ENCODE peak calls at places on chromosomes 16 and 17, in eight cellular contexts. H is AG10803, D is choroid plexus epithelial cell, N is ovary, L is uterus, G is SK-N-SH, T is heart right ventricle, P is heart left ventricle. F is an unnamed sample.

GRCh38 chr16:89035698-89036570 is 57.7 kb upstream of the ACSF3 start:
- DNase-seq in H (no peak), D (no peak), N (no peak), L (no peak), G (no peak), T (no peak), P (peak; percentile 52), F (no peak)

GRCh38 chr17:2700031-2700490 is 11.5 kb downstream of the CLUH start:
- DNase-seq in H (no peak), D (no peak), N (peak; percentile 27), L (peak; percentile 3), G (no peak), T (no peak), P (peak; percentile 37), F (no peak)

GRCh38 chr16:87441886-87442580 is 49.9 kb downstream of the MAP1LC3B start:
- DNase-seq in H (no peak), D (peak; percentile 48), N (peak; percentile 12), L (no peak), G (no peak), T (no peak), P (no peak), F (no peak)

GRCh38 chr16:30054959-30055553 is 10.5 kb upstream of the ALDOA start:
- DNase-seq in H (no peak), D (no peak), N (no peak), L (no peak), G (peak; percentile 56), T (no peak), P (no peak), F (no peak)

GRCh38 chr17:34886831-34887230 is 74.4 kb downstream of the CCT6B start:
- DNase-seq in H (no peak), D (no peak), N (no peak), L (no peak), G (no peak), T (no peak), P (no peak), F (no peak)

GRCh38 chr16:9008335-9009260 is 44.9 kb upstream of the USP7 start:
- DNase-seq in H (peak; percentile 54), D (peak; percentile 72), N (peak; percentile 81), L (peak; percentile 43), G (peak; percentile 94), T (peak; percentile 73), P (peak; percentile 82), F (peak; percentile 77)

GRCh38 chr16:50702725-50703124 is 9.3 kb downstream of the NOD2 start:
- DNase-seq in H (no peak), D (no peak), N (no peak), L (no peak), G (no peak), T (no peak), P (no peak), F (no peak)

GRCh38 chr17:37310940-37311339 is 64.8 kb upstream of the C17orf78 start:
- DNase-seq in H (peak; percentile 78), D (no peak), N (no peak), L (no peak), G (no peak), T (no peak), P (no peak), F (no peak)

GRCh38 chr16:2450975-2451381 is 8.9 kb upstream of the TEDC2 start:
- DNase-seq in H (no peak), D (no peak), N (no peak), L (no peak), G (no peak), T (no peak), P (no peak), F (no peak)

GRCh38 chr17:82960419-82961271 is 118.8 kb upstream of the METRNL start:
- DNase-seq in H (no peak), D (no peak), N (peak; percentile 37), L (no peak), G (no peak), T (no peak), P (no peak), F (peak; percentile 66)

GRCh38 chr17:55641559-55642160 is 81.0 kb downstream of the TMEM100 start:
- DNase-seq in H (peak; percentile 59), D (peak; percentile 86), N (peak; percentile 87), L (peak; percentile 85), G (peak; percentile 49), T (peak; percentile 75), P (peak; percentile 61), F (peak; percentile 79)

GRCh38 chr17:57948169-57948554 is 7.0 kb downstream of the CUEDC1 start:
- DNase-seq in H (peak; percentile 16), D (no peak), N (no peak), L (peak; percentile 58), G (no peak), T (no peak), P (no peak), F (no peak)

GRCh38 chr17:57948555-57949420 is 6.4 kb downstream of the CUEDC1 start:
- DNase-seq in H (peak; percentile 99), D (peak; percentile 92), N (no peak), L (peak; percentile 57), G (no peak), T (no peak), P (no peak), F (no peak)

GRCh38 chr17:57945999-57946797 is 9.0 kb downstream of the CUEDC1 start:
- DNase-seq in H (peak; percentile 91), D (no peak), N (no peak), L (no peak), G (no peak), T (no peak), P (no peak), F (no peak)

GRCh38 chr17:57947369-57947768 is 7.8 kb downstream of the CUEDC1 start:
- DNase-seq in H (no peak), D (no peak), N (no peak), L (no peak), G (no peak), T (no peak), P (no peak), F (no peak)

GRCh38 chr17:57946798-57947358 is 8.3 kb downstream of the CUEDC1 start:
- DNase-seq in H (peak; percentile 63), D (peak; percentile 87), N (peak; percentile 54), L (peak; percentile 63), G (no peak), T (peak; percentile 57), P (no peak), F (no peak)
- H3K4me3 ChIP-seq in H (peak overlapping the region; percentile 64), D (peak overlapping the region; percentile 48), N (peak overlapping the region; percentile 42), L (peak overlapping the region; percentile 30), G (no peak overlapping the region), T (peak overlapping the region; percentile 52), P (peak overlapping the region; percentile 62), F (peak overlapping the region; percentile 18)

DNA sequence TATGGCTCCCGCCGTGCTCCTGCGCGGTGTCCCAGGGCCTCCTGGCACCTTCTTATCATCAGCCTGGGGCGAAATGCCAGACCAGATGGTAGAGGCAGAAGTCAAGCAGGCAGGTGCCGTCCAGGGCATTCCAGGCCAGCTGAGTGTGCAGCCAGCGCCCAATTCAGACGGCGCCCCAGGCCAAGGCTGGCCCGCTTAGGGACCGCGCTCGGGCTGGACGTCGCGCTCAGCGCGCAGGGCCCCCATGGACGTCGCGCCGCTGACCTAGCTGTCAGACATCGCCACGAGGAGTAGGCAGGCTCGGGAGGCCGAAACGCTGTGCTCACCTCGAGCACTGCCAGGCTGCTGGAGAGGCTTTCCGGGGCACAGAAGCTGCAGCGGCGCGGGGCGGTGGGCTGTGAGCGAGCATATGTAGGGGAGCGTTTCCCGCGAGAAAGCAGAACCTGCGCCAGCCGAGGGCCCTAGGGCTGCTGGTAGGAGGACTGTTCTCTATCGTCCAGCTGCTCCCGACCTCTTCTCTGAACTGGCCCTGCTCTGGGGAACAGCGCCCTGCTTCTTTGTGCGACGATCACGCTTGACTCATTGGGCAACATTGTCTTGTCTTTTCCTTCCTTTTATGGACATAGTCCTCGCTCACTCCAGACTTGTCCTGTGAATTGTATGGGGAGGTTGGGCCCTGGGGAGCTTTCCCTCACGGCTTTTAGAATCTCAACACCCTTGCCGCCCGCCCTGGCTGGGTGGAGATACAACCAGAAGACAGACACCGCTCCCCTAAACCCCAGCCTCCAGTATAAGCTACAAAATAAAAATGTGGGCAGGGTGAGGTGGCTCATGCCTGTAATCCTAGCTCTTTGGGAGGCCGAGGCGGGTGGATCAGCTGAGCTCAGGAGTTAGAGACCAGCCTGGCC is 8.4 kb upstream of the CA4 start:
- DNase-seq in H (peak; percentile 23), D (no peak), N (no peak), L (no peak), G (peak; percentile 34), T (no peak), P (peak; percentile 66), F (peak; percentile 71)
- H3K4me3 ChIP-seq in H (no peak overlapping the region), D (no peak overlapping the region), N (no peak overlapping the region), L (no peak overlapping the region), G (no peak overlapping the region), T (no peak overlapping the region), P (no peak overlapping the region), F (no peak overlapping the region)

GRCh38 chr17:16148596-16148995 is 66.7 kb downstream of the NCOR1 start:
- DNase-seq in H (no peak), D (no peak), N (no peak), L (no peak), G (no peak), T (no peak), P (no peak), F (no peak)

GRCh38 chr17:16150251-16150859 is 65.0 kb downstream of the NCOR1 start:
- DNase-seq in H (peak; percentile 16), D (peak; percentile 88), N (no peak), L (no peak), G (no peak), T (no peak), P (no peak), F (no peak)
- H3K4me3 ChIP-seq in H (no peak overlapping the region), D (no peak overlapping the region), N (no peak overlapping the region), L (no peak overlapping the region), G (no peak overlapping the region), T (no peak overlapping the region), P (no peak overlapping the region), F (no peak overlapping the region)

GRCh38 chr16:73753931-73754330 is 542.7 kb upstream of the PSMD7 start:
- DNase-seq in H (no peak), D (peak; percentile 73), N (no peak), L (no peak), G (no peak), T (no peak), P (no peak), F (no peak)
- H3K4me3 ChIP-seq in H (no peak overlapping the region), D (no peak overlapping the region), N (no peak overlapping the region), L (no peak overlapping the region), G (no peak overlapping the region), T (no peak overlapping the region), P (no peak overlapping the region), F (no peak overlapping the region)

GRCh38 chr17:72749119-72749572 is 343.3 kb downstream of the SLC39A11 start:
- DNase-seq in H (no peak), D (no peak), N (no peak), L (no peak), G (no peak), T (no peak), P (no peak), F (no peak)
- H3K4me3 ChIP-seq in H (no peak overlapping the region), D (no peak overlapping the region), N (no peak overlapping the region), L (no peak overlapping the region), G (no peak overlapping the region), T (no peak overlapping the region), P (no peak overlapping the region), F (no peak overlapping the region)

GRCh38 chr17:72233981-72234380 is 113.2 kb downstream of the SOX9 start:
- DNase-seq in H (no peak), D (no peak), N (no peak), L (no peak), G (no peak), T (no peak), P (no peak), F (no peak)
- H3K4me3 ChIP-seq in H (no peak overlapping the region), D (no peak overlapping the region), N (no peak overlapping the region), L (no peak overlapping the region), G (no peak overlapping the region), T (no peak overlapping the region), P (no peak overlapping the region), F (no peak overlapping the region)